ENCODE peak calls at places on chromosome 20, in seven cellular contexts. B, J, V, P, Z, U and X are unnamed samples.

GRCh38 chr20:6140947-6141346 is 18.1 kb upstream of the FERMT1 start:
- DNase-seq in B (no peak), J (no peak), V (peak), P (peak), Z (no peak), U (no peak), X (no peak)

GRCh38 chr20:32333988-32334885 is 23.9 kb upstream of the ASXL1 start:
- DNase-seq in B (peak), J (no peak), V (no peak), P (no peak), Z (peak), U (no peak), X (no peak)

GRCh38 chr20:50929299-50930138 is 1.7 kb downstream of the ADNP start:
- DNase-seq in B (peak), J (peak), V (peak), P (peak), Z (peak), U (peak), X (peak)

GRCh38 chr20:37994512-37994911 is 38.7 kb downstream of the TTI1 start:
- DNase-seq in B (no peak), J (no peak), V (no peak), P (no peak), Z (no peak), U (peak), X (peak)

GRCh38 chr20:43911066-43911465 is 3.6 kb upstream of the TOX2 start:
- DNase-seq in B (no peak), J (peak), V (no peak), P (peak), Z (no peak), U (peak), X (peak)

GRCh38 chr20:63102720-63103375 is 96.1 kb upstream of the BHLHE23 start:
- DNase-seq in B (peak), J (no peak), V (peak), P (no peak), Z (peak), U (peak), X (no peak)

GRCh38 chr20:38159539-38159938 is 5.5 kb downstream of the TGM2 start:
- DNase-seq in B (no peak), J (no peak), V (no peak), P (peak), Z (no peak), U (no peak), X (no peak)

GRCh38 chr20:20411382-20411781 is 43.5 kb downstream of the INSM1 start:
- DNase-seq in B (no peak), J (no peak), V (no peak), P (no peak), Z (no peak), U (no peak), X (no peak)

GRCh38 chr20:37945034-37945660 is 42.2 kb downstream of the VSTM2L start:
- DNase-seq in B (no peak), J (no peak), V (no peak), P (no peak), Z (no peak), U (no peak), X (no peak)

GRCh38 chr20:5164645-5165399 is 38.0 kb downstream of the CDS2 start:
- DNase-seq in B (no peak), J (no peak), V (no peak), P (no peak), Z (no peak), U (no peak), X (no peak)

GRCh38 chr20:21395039-21395665 is 2.2 kb downstream of the NKX2-4 start:
- DNase-seq in B (no peak), J (no peak), V (no peak), P (no peak), Z (no peak), U (no peak), X (no peak)

GRCh38 chr20:4068708-4069107 is 53.4 kb upstream of the RNF24 start:
- DNase-seq in B (no peak), J (no peak), V (peak), P (peak), Z (no peak), U (no peak), X (no peak)

GRCh38 chr20:57655812-57656161 is 35.6 kb upstream of the ZBP1 start:
- DNase-seq in B (no peak), J (no peak), V (no peak), P (no peak), Z (peak), U (no peak), X (no peak)

GRCh38 chr20:42714298-42715141 is 475.2 kb downstream of the PTPRT start:
- DNase-seq in B (no peak), J (no peak), V (peak), P (no peak), Z (no peak), U (no peak), X (no peak)

GRCh38 chr20:59028812-59029211 is 3.3 kb downstream of the ATP5F1E start:
- DNase-seq in B (no peak), J (no peak), V (no peak), P (no peak), Z (no peak), U (peak), X (no peak)

GRCh38 chr20:5364997-5365597 is 48.3 kb upstream of the PROKR2 start:
- DNase-seq in B (no peak), J (no peak), V (no peak), P (no peak), Z (no peak), U (no peak), X (no peak)

GRCh38 chr20:62928246-62928939 is 2.1 kb upstream of the DIDO1 start:
- DNase-seq in B (no peak), J (no peak), V (no peak), P (no peak), Z (no peak), U (no peak), X (no peak)

GRCh38 chr20:6714202-6714800 is 53.2 kb upstream of the BMP2 start:
- DNase-seq in B (no peak), J (no peak), V (peak), P (peak), Z (no peak), U (no peak), X (no peak)

GRCh38 chr20:10524034-10524476 is 89.0 kb downstream of the SLX4IP start:
- DNase-seq in B (no peak), J (no peak), V (no peak), P (no peak), Z (no peak), U (peak), X (peak)

GRCh38 chr20:29873946-29874345 is 1383.5 kb upstream of the DEFB115 start:
- DNase-seq in B (no peak), J (no peak), V (peak), P (peak), Z (peak), U (peak), X (no peak)

GRCh38 chr20:8579060-8579459 is 447.0 kb downstream of the PLCB1 start:
- DNase-seq in B (no peak), J (no peak), V (no peak), P (no peak), Z (no peak), U (no peak), X (no peak)

GRCh38 chr20:63972312-63973159 is 2.8 kb upstream of the ZNF512B start:
- DNase-seq in B (no peak), J (no peak), V (no peak), P (no peak), Z (no peak), U (no peak), X (no peak)

GRCh38 chr20:52060794-52061714 is 130.5 kb downstream of the ZFP64 start:
- DNase-seq in B (no peak), J (peak), V (no peak), P (peak), Z (no peak), U (no peak), X (no peak)

GRCh38 chr20:21564127-21564773 is 50.4 kb upstream of the NKX2-2 start:
- DNase-seq in B (no peak), J (no peak), V (no peak), P (no peak), Z (no peak), U (no peak), X (no peak)

GRCh38 chr20:62739581-62740285 is 31.1 kb downstream of the NTSR1 start:
- DNase-seq in B (peak), J (no peak), V (peak), P (no peak), Z (no peak), U (no peak), X (no peak)